ENCODE peak calls at places on chromosomes 1 and 21, in five cellular contexts. Y, E, Z, G and H are unnamed samples.

GRCh38 chr1:114352797-114353196 is 158.2 kb downstream of the TRIM33 start:
- DNase-seq in Y (no peak), E (peak; percentile 45), Z (no peak), G (no peak), H (no peak)

GRCh38 chr1:65946960-65947359 is 154.3 kb downstream of the PDE4B start:
- DNase-seq in Y (no peak), E (no peak), Z (no peak), G (no peak), H (no peak)

GRCh38 chr1:15757016-15757543 is 1.5 kb upstream of the FBLIM1 start:
- DNase-seq in Y (no peak), E (no peak), Z (no peak), G (no peak), H (no peak)

GRCh38 chr1:170285027-170285426 is 139.3 kb downstream of the NTMT2 start:
- DNase-seq in Y (no peak), E (no peak), Z (no peak), G (no peak), H (no peak)

GRCh38 chr1:229130028-229130668 is 140.8 kb upstream of the RAB4A start:
- DNase-seq in Y (no peak), E (no peak), Z (no peak), G (peak; percentile 88), H (no peak)

GRCh38 chr1:220189750-220190347 is 82.4 kb downstream of the RAB3GAP2 start:
- DNase-seq in Y (no peak), E (no peak), Z (peak; percentile 36), G (peak; percentile 16), H (peak; percentile 39)

GRCh38 chr21:18138507-18138906 is 106.1 kb upstream of the CHODL start:
- DNase-seq in Y (no peak), E (no peak), Z (no peak), G (no peak), H (no peak)

GRCh38 chr1:242523968-242524570 is 428 bp downstream of the PLD5 start:
- DNase-seq in Y (no peak), E (peak; percentile 85), Z (peak; percentile 58), G (no peak), H (peak; percentile 83)

GRCh38 chr21:44421901-44422840 is 33.1 kb upstream of the LRRC3 start:
- DNase-seq in Y (no peak), E (no peak), Z (no peak), G (no peak), H (no peak)

GRCh38 chr1:151825811-151826660 is 5.6 kb downstream of the RORC start:
- DNase-seq in Y (no peak), E (peak; percentile 63), Z (peak; percentile 50), G (no peak), H (no peak)

DNA sequence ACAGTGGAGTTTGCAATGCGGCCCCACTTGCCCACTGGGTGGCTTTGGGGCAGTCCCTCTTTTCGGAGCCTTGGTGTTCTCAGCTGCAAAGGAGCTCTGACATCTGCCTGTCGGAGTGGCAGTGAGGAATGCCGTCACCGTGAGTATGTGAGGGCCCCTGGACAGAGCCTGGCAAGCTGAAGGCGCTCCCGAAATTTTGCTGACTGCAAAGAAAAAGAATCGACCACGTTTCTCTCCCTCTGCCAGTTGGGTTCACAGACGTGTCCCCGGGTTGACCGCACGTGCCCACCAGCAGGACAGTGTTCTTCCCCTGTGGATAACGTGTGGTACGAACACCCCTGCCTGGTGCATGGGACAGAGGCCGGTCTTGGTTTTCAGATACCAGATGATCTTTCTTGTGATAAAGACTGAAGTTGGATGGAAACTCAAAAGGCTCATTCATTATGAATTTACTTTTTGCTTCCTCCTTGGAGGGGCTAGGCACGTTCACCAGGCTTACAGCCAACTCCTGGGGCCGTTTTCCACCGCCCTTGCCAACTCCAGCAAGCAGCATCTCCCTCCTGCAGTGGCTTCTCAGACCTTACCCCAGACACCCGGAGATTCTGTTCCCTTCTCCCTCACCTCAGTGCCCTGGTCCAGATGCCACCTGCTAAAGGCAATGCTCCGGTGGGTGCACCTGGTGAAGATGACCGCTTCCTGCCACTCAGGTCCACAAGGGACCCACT is 29.7 kb downstream of the ECE1 start:
- DNase-seq in Y (no peak), E (no peak), Z (no peak), G (no peak), H (no peak)
- TF ChIP-seq EP300 in Y (no peak), E (no peak), Z (no peak), G (no peak), H (no peak)

GRCh38 chr1:54798769-54799641 is 2.1 kb downstream of the TTC22 start:
- DNase-seq in Y (peak; percentile 41), E (no peak), Z (no peak), G (no peak), H (no peak)
- TF ChIP-seq KDM1A in Y (no peak), E (no peak), Z (no peak), G (no peak), H (no peak)

GRCh38 chr1:41887365-41887764 is 31.4 kb downstream of the HIVEP3 start:
- DNase-seq in Y (no peak), E (peak; percentile 13), Z (no peak), G (no peak), H (no peak)

GRCh38 chr1:41889506-41890414 is 29.0 kb downstream of the HIVEP3 start:
- DNase-seq in Y (no peak), E (no peak), Z (no peak), G (no peak), H (no peak)

GRCh38 chr1:41890841-41891311 is 27.8 kb downstream of the HIVEP3 start:
- DNase-seq in Y (no peak), E (no peak), Z (no peak), G (no peak), H (no peak)

GRCh38 chr1:41891403-41891896 is 27.3 kb downstream of the HIVEP3 start:
- DNase-seq in Y (peak; percentile 68), E (no peak), Z (no peak), G (peak; percentile 10), H (no peak)

GRCh38 chr1:41888756-41889155 is 30.0 kb downstream of the HIVEP3 start:
- DNase-seq in Y (no peak), E (peak; percentile 26), Z (no peak), G (no peak), H (no peak)
- TF ChIP-seq MAX in Y (no peak), E (no peak), Z (no peak), G (no peak), H (no peak)

GRCh38 chr1:97893844-97894243 is 27.0 kb downstream of the DPYD start:
- DNase-seq in Y (no peak), E (no peak), Z (no peak), G (no peak), H (no peak)
- TF ChIP-seq EP300 in Y (no peak), E (no peak), Z (no peak), G (no peak), H (no peak)

DNA sequence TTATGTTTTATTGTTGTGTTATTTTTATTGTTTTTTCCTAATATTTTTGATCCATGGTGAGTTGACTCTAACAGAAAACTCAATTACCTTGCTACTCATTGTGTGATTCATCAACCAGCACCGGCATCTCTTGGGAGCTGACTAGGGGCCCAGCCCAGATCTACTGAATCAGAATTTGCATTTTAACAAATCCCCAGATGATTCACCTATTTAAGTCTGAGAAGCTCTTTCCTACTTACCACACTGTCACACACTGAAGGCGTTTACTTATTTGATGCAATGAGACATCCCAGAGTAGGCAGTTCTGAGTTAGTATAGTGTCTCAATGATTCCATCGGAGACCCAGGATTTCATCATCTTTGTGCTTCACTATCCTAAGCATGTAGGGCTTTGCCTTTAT is 416.6 kb downstream of the RWDD3 start:
- DNase-seq in Y (no peak), E (no peak), Z (no peak), G (no peak), H (no peak)
- TF ChIP-seq KDM1A in Y (no peak), E (no peak), Z (no peak), G (no peak), H (no peak)

GRCh38 chr21:28833609-28834008 is 159.1 kb downstream of the LTN1 start:
- DNase-seq in Y (no peak), E (no peak), Z (no peak), G (no peak), H (no peak)
- TF ChIP-seq MAX in Y (no peak), E (no peak), Z (no peak), G (no peak), H (no peak)

GRCh38 chr1:37767488-37767887 is 2.6 kb upstream of the EPHA10 start:
- DNase-seq in Y (no peak), E (no peak), Z (no peak), G (no peak), H (no peak)
- TF ChIP-seq EP300 in Y (no peak), E (no peak), Z (no peak), G (no peak), H (no peak)

DNA sequence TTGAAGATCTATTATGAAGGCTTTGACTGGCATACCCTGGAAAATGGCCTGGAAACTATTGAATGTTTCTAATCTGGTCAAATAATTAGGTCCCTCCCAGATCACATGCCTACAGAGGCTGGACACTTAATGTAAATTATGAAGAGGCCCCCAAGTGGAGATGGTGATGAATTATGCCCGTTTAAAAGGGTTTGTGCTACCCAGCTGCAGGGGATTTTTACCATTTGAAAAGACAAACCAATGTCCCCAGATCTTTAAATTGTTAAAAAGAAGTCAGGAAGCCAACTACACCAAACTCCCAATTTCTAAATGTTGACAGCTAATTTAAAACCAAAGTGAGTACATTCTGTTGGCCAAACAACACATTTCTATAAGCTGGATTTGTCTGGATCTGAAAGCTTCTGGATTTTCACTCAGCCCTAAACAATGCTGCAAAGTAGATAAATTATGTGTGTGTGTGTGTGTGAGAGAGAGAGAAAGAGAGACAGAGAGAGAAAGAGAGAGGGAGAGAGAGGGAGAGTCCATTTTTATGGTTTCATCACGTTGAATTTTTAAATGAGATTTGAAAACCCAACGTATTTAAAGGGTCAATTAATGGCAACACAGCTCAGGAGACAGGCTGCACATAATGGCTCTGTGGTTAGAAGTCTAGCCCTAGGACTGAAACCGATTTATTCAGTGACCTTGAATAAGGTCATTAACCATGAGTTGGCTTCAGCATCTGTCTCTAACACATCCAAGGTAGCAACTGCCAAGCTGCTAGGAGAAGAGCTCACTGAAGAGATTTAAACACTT is 35.5 kb upstream of the FMN2 start:
- DNase-seq in Y (no peak), E (no peak), Z (no peak), G (no peak), H (no peak)
- TF ChIP-seq KDM1A in Y (no peak), E (no peak), Z (no peak), G (no peak), H (no peak)

GRCh38 chr1:180973360-180973759 is 49.3 kb downstream of the STX6 start:
- DNase-seq in Y (no peak), E (no peak), Z (no peak), G (no peak), H (no peak)
- TF ChIP-seq MAX in Y (no peak), E (no peak), Z (no peak), G (no peak), H (no peak)